ENCODE peak calls at places on chromosome 4, in four cellular contexts. D is H1, Y is K562, I is GM12878. B is an unnamed sample.

GRCh38 chr4:147367841-147368385 is 113.0 kb upstream of the EDNRA start:
- DNase-seq in D (no peak), Y (no peak), I (no peak), B (no peak)

GRCh38 chr4:103719320-103720204 is at the start of gene TACR3:
- DNase-seq in D (peak; percentile 77), Y (no peak), I (no peak), B (no peak)

GRCh38 chr4:579543-580175 is 3.6 kb upstream of the TMEM271 start:
- DNase-seq in D (no peak), Y (no peak), I (no peak), B (no peak)

GRCh38 chr4:82704156-82704555 is 94.4 kb downstream of the SCD5 start:
- DNase-seq in D (no peak), Y (no peak), I (no peak), B (no peak)

GRCh38 chr4:62075082-62075481 is 875.0 kb downstream of the ADGRL3 start:
- DNase-seq in D (no peak), Y (no peak), I (no peak), B (no peak)

GRCh38 chr4:185718578-185719492 is 93.2 kb downstream of the SORBS2 start:
- DNase-seq in D (no peak), Y (no peak), I (no peak), B (no peak)

GRCh38 chr4:155906554-155907247 is 3.2 kb downstream of the TDO2 start:
- DNase-seq in D (no peak), Y (no peak), I (no peak), B (no peak)

GRCh38 chr4:53455766-53456165 is 78.3 kb downstream of the FIP1L1 start:
- DNase-seq in D (no peak), Y (no peak), I (no peak), B (peak; percentile 66)

GRCh38 chr4:24730256-24731001 is 64.9 kb upstream of the SOD3 start:
- DNase-seq in D (peak; percentile 40), Y (no peak), I (no peak), B (no peak)

GRCh38 chr4:76896731-76897521 is 1.0 kb downstream of the SOWAHB start:
- DNase-seq in D (no peak), Y (no peak), I (no peak), B (no peak)

GRCh38 chr4:7256989-7257810 is 64.9 kb downstream of the SORCS2 start:
- DNase-seq in D (no peak), Y (no peak), I (no peak), B (no peak)

GRCh38 chr4:1050486-1051213 is 39.2 kb downstream of the FGFRL1 start:
- DNase-seq in D (peak; percentile 93), Y (peak; percentile 37), I (no peak), B (no peak)

GRCh38 chr4:82721819-82722423 is 76.7 kb downstream of the SCD5 start:
- DNase-seq in D (no peak), Y (no peak), I (no peak), B (peak; percentile 30)

GRCh38 chr4:2961411-2962098 is 1.7 kb downstream of the NOP14 start:
- DNase-seq in D (no peak), Y (no peak), I (no peak), B (peak; percentile 44)

GRCh38 chr4:8844976-8845690 is 26.5 kb downstream of the HMX1 start:
- DNase-seq in D (peak; percentile 30), Y (no peak), I (no peak), B (no peak)

GRCh38 chr4:1985287-1985686 is 23.5 kb downstream of the NELFA start:
- DNase-seq in D (no peak), Y (no peak), I (no peak), B (no peak)

GRCh38 chr4:80197601-80198444 is 520 bp downstream of the PRDM8 start:
- DNase-seq in D (peak; percentile 73), Y (no peak), I (no peak), B (no peak)

GRCh38 chr4:5890063-5890727 is 2.7 kb downstream of the CRMP1 start:
- DNase-seq in D (peak; percentile 90), Y (no peak), I (no peak), B (no peak)

GRCh38 chr4:81519856-81520255 is 48.1 kb upstream of the RASGEF1B start:
- DNase-seq in D (no peak), Y (no peak), I (no peak), B (no peak)

GRCh38 chr4:151887816-151888180 is 127.0 kb upstream of the GATB start:
- DNase-seq in D (no peak), Y (no peak), I (peak; percentile 25), B (no peak)

GRCh38 chr4:185270885-185271284 is 61.5 kb downstream of the SNX25 start:
- DNase-seq in D (no peak), Y (no peak), I (no peak), B (no peak)

GRCh38 chr4:106421441-106422296 is 53.1 kb upstream of the GIMD1 start:
- DNase-seq in D (no peak), Y (no peak), I (no peak), B (peak; percentile 50)

GRCh38 chr4:56219447-56219846 is 167.8 kb downstream of the AASDH start:
- DNase-seq in D (no peak), Y (no peak), I (no peak), B (no peak)

GRCh38 chr4:56215901-56216300 is 171.4 kb downstream of the AASDH start:
- DNase-seq in D (no peak), Y (no peak), I (no peak), B (no peak)

GRCh38 chr4:56218230-56218895 is 168.9 kb downstream of the AASDH start:
- DNase-seq in D (no peak), Y (no peak), I (no peak), B (no peak)

GRCh38 chr4:56215138-56215793 is 172.0 kb downstream of the AASDH start:
- DNase-seq in D (no peak), Y (no peak), I (no peak), B (peak; percentile 63)

GRCh38 chr4:56217383-56217890 is 169.9 kb downstream of the AASDH start:
- DNase-seq in D (no peak), Y (no peak), I (no peak), B (peak; percentile 42)
- TF ChIP-seq ATF2 in D (no peak), Y (no peak), I (no peak), B (no peak)

DNA sequence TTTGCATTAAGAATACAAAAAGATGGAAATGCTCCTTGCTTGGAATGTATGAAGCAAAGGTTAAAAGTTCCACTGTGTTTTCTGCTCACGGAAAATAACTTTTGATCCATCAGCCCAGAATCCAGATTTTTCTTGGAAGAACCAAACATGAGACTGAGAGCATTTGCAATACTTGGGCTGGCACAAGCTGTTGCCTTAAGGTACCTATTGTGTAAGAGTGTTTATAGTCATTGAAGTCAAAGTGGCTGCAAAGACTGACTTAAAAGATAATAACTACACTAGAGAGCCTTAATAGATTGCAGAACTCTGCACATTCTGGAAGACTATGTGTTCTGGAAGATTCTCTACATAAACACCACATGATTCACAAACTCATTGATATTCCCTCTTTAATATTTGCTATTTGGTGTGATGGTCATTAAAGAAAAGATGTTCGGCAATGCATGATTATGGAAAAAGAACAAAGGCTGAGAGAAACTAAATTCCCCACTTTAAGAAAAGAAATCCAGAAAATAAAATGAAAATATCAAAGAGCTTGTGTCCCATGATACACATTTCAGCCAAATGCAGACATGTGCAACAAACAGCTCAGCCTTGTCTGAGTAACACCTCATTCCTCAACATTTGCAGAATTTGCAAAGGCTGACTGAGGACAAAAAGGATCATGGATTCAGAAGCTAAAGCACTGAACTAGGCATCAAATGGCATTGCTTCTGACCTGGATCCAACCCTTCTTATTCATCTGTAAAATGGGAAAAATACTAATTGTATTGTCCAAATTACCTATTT is 281.2 kb downstream of the RAB28 start:
- DNase-seq in D (no peak), Y (no peak), I (no peak), B (no peak)
- TF ChIP-seq EP300 in D (no peak), Y (no peak), I (no peak), B (no peak)

GRCh38 chr4:139453041-139453370 is 915 bp upstream of the RAB33B start:
- DNase-seq in D (no peak), Y (no peak), I (peak; percentile 59), B (peak; percentile 88)
- TF ChIP-seq ATF2 in D (no peak), Y (no peak), I (no peak), B (no peak)

GRCh38 chr4:164648849-164649212 is 105.1 kb upstream of the SMIM31 start:
- DNase-seq in D (no peak), Y (no peak), I (no peak), B (no peak)
- TF ChIP-seq EP300 in D (no peak), Y (no peak), I (no peak), B (no peak)

DNA sequence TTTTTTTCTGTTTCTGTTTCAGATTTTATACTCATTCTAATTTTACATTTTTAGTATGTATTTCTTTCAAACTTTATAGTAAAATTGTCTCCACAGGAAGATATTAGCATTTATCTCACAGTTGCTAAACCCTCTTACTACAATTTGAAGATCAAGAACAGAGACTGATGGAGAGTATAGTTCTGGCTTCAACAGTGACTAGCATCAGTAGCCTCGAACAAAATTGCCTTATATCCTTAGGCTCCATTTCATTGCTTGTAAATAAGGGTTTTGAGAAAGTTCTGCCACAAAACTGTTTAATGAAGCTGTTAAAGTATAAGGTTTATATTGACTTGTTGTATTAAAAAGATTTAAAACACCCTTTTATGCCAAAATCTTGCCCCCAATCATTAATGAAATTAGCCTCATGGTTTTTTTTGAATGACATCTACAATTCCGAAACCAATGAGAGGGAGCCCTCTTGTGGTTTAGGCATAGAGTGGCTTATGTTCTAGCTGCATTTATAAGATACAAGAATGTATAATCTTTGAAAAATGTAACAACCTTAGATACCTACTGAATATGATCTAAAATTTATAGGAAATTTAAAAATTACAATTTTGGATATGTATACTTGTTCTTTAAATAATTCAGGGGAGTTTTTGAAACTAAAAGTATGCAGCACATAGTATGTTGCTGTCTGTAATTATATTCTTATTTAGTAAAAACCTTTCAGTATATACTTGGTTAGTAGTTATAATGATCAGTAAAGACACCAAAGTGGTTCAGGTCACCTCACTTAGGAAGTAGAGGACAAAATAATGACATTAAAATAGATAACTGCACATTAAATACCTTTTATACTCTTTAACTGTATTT is 109.8 kb upstream of the HPGD start:
- DNase-seq in D (no peak), Y (peak; percentile 25), I (no peak), B (peak; percentile 20)
- TF ChIP-seq ATF2 in D (no peak), Y (no peak), I (no peak), B (no peak)

GRCh38 chr4:41124916-41125548 is 89.3 kb downstream of the APBB2 start:
- DNase-seq in D (no peak), Y (no peak), I (no peak), B (peak; percentile 66)
- TF ChIP-seq EP300 in D (peak; percentile 40), Y (no peak), I (no peak), B (no peak)